ENCODE peak calls at places on chromosomes 5 and 9, in ten cellular contexts. J is A549, F is IMR-90, Z is transverse colon, D is spleen, S is HCT116, A is ovary, L is suprapubic skin, N is stomach, H is body of pancreas. P is an unnamed sample.

GRCh38 chr5:4048398-4048797 is 452.8 kb downstream of the IRX1 start:
- DNase-seq in J (no peak), F (no peak), Z (no peak), D (no peak), S (no peak), A (no peak), L (no peak), N (no peak), H (no peak), P (no peak)

GRCh38 chr5:59275537-59276276 is 617.8 kb downstream of the PDE4D start:
- DNase-seq in J (no peak), F (peak), Z (peak), D (no peak), S (no peak), A (no peak), L (no peak), N (peak), H (peak), P (peak)

GRCh38 chr5:132747064-132747692 is at the start of gene CCNI2:
- DNase-seq in J (peak), F (no peak), Z (peak), D (peak), S (no peak), A (no peak), L (no peak), N (peak), H (peak), P (no peak)

GRCh38 chr5:93892481-93892880 is 151.1 kb upstream of the POU5F2 start:
- DNase-seq in J (no peak), F (no peak), Z (no peak), D (no peak), S (no peak), A (no peak), L (no peak), N (no peak), H (no peak), P (no peak)

GRCh38 chr5:19927919-19928318 is 60.1 kb downstream of the CDH18 start:
- DNase-seq in J (no peak), F (peak), Z (no peak), D (no peak), S (no peak), A (no peak), L (no peak), N (no peak), H (no peak), P (no peak)

GRCh38 chr9:137589441-137590122 is 730 bp downstream of the ZMYND19 start:
- DNase-seq in J (no peak), F (no peak), Z (no peak), D (no peak), S (no peak), A (no peak), L (no peak), N (no peak), H (peak), P (no peak)

GRCh38 chr9:346114-346513 is 131.4 kb downstream of the DOCK8 start:
- DNase-seq in J (no peak), F (no peak), Z (no peak), D (no peak), S (no peak), A (peak), L (no peak), N (no peak), H (peak), P (no peak)

GRCh38 chr5:67432601-67433000 is 236.0 kb upstream of the CD180 start:
- DNase-seq in J (no peak), F (no peak), Z (no peak), D (no peak), S (no peak), A (no peak), L (no peak), N (no peak), H (no peak), P (no peak)

GRCh38 chr5:157387683-157388093 is 72.3 kb upstream of the NIPAL4 start:
- DNase-seq in J (peak), F (peak), Z (no peak), D (no peak), S (peak), A (peak), L (no peak), N (no peak), H (no peak), P (no peak)

GRCh38 chr5:140114341-140115185 is 654 bp downstream of the PURA start:
- DNase-seq in J (peak), F (peak), Z (peak), D (peak), S (no peak), A (peak), L (peak), N (peak), H (peak), P (peak)

GRCh38 chr5:168946363-168946762 is 354.6 kb downstream of the SLIT3 start:
- DNase-seq in J (no peak), F (no peak), Z (no peak), D (no peak), S (no peak), A (no peak), L (no peak), N (no peak), H (no peak), P (no peak)

GRCh38 chr9:114202849-114203248 is 47.5 kb downstream of the COL27A1 start:
- DNase-seq in J (no peak), F (peak), Z (no peak), D (no peak), S (no peak), A (no peak), L (no peak), N (no peak), H (no peak), P (no peak)

GRCh38 chr5:163760498-163760897 is 255.1 kb downstream of the MAT2B start:
- DNase-seq in J (no peak), F (peak), Z (no peak), D (no peak), S (no peak), A (no peak), L (no peak), N (no peak), H (no peak), P (no peak)

GRCh38 chr9:115117999-115118470 is at the start of gene TNC:
- DNase-seq in J (peak), F (peak), Z (peak), D (peak), S (no peak), A (peak), L (no peak), N (peak), H (peak), P (peak)

GRCh38 chr9:22084336-22085035 is 75.4 kb upstream of the CDKN2B start:
- DNase-seq in J (no peak), F (peak), Z (no peak), D (no peak), S (peak), A (no peak), L (no peak), N (no peak), H (no peak), P (no peak)

GRCh38 chr5:154107729-154108128 is 69.0 kb downstream of the MFAP3 start:
- DNase-seq in J (no peak), F (no peak), Z (no peak), D (no peak), S (no peak), A (no peak), L (no peak), N (no peak), H (no peak), P (no peak)

GRCh38 chr5:176695073-176695472 is 47.8 kb downstream of the TSPAN17 start:
- DNase-seq in J (no peak), F (no peak), Z (no peak), D (no peak), S (no peak), A (no peak), L (no peak), N (no peak), H (no peak), P (no peak)

GRCh38 chr5:107303163-107303562 is 367.6 kb downstream of the EFNA5 start:
- DNase-seq in J (no peak), F (no peak), Z (no peak), D (no peak), S (no peak), A (no peak), L (no peak), N (no peak), H (no peak), P (no peak)

GRCh38 chr9:131418143-131419028 is 24.5 kb downstream of the PRRC2B start:
- DNase-seq in J (no peak), F (peak), Z (peak), D (no peak), S (no peak), A (no peak), L (no peak), N (peak), H (peak), P (no peak)

GRCh38 chr5:174503461-174504265 is 220.7 kb upstream of the MSX2 start:
- DNase-seq in J (peak), F (peak), Z (peak), D (no peak), S (peak), A (no peak), L (no peak), N (peak), H (peak), P (no peak)

GRCh38 chr5:92380069-92380770 is 997.1 kb upstream of the ARRDC3 start:
- DNase-seq in J (no peak), F (peak), Z (no peak), D (no peak), S (no peak), A (no peak), L (no peak), N (no peak), H (no peak), P (no peak)

GRCh38 chr5:131679911-131680310 is 44.9 kb upstream of the RAPGEF6 start:
- DNase-seq in J (no peak), F (peak), Z (no peak), D (no peak), S (no peak), A (no peak), L (no peak), N (no peak), H (no peak), P (no peak)

GRCh38 chr9:113153599-113153998 is 2.8 kb downstream of the SLC31A2 start:
- DNase-seq in J (no peak), F (no peak), Z (no peak), D (no peak), S (no peak), A (no peak), L (no peak), N (no peak), H (no peak), P (no peak)

GRCh38 chr9:129406278-129407225 is 214.3 kb downstream of the C9orf50 start:
- DNase-seq in J (peak), F (no peak), Z (peak), D (peak), S (peak), A (no peak), L (no peak), N (peak), H (no peak), P (peak)

GRCh38 chr5:163705983-163706771 is 200.8 kb downstream of the MAT2B start:
- DNase-seq in J (no peak), F (peak), Z (no peak), D (no peak), S (no peak), A (no peak), L (no peak), N (no peak), H (no peak), P (no peak)

GRCh38 chr5:159021360-159022177 is 78.1 kb downstream of the EBF1 start:
- DNase-seq in J (no peak), F (peak), Z (no peak), D (no peak), S (no peak), A (peak), L (no peak), N (no peak), H (no peak), P (no peak)

GRCh38 chr5:160230686-160231527 is 1.6 kb downstream of the FABP6 start:
- DNase-seq in J (no peak), F (peak), Z (no peak), D (no peak), S (no peak), A (no peak), L (no peak), N (no peak), H (peak), P (no peak)

GRCh38 chr5:107320851-107321250 is 349.9 kb downstream of the EFNA5 start:
- DNase-seq in J (no peak), F (no peak), Z (no peak), D (no peak), S (no peak), A (no peak), L (no peak), N (no peak), H (no peak), P (no peak)

GRCh38 chr5:11851965-11852745 is 52.1 kb downstream of the CTNND2 start:
- DNase-seq in J (no peak), F (no peak), Z (no peak), D (no peak), S (no peak), A (no peak), L (no peak), N (no peak), H (no peak), P (no peak)

GRCh38 chr5:121704291-121704690 is 147.4 kb upstream of the FTMT start:
- DNase-seq in J (no peak), F (no peak), Z (no peak), D (no peak), S (no peak), A (no peak), L (no peak), N (no peak), H (no peak), P (no peak)

DNA sequence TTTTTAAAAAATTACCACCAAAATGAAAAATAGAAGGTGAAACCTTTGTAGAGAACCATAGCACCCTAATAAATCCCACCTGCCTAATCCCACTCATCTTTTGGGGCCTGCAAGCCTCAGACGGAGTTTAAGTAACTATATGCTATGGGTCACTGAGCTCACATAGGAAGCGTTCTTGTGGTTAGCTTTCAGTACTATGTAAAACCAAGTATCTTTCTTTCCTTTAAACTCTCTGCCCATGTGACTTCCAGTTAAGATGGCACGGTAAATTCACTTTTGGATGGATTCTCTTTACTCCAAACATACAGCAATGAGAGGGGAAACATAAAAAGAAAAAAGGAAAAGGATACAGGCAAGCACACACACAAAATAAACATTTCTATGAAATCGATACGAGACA is 50.9 kb downstream of the FANCC start:
- DNase-seq in J (no peak), F (no peak), Z (no peak), D (no peak), S (no peak), A (no peak), L (no peak), N (no peak), H (no peak), P (no peak)
- H3K4me3 ChIP-seq in J (no peak), F (no peak), Z (no peak), D (no peak), S (no peak), A (no peak), L (no peak), N (no peak), H (no peak), P (no peak)

GRCh38 chr9:133483611-133484010 is 4.7 kb upstream of the SLC2A6 start:
- DNase-seq in J (no peak), F (no peak), Z (no peak), D (peak), S (no peak), A (no peak), L (no peak), N (no peak), H (no peak), P (no peak)

GRCh38 chr9:133488686-133489252 is 9.9 kb upstream of the SLC2A6 start:
- DNase-seq in J (no peak), F (no peak), Z (no peak), D (no peak), S (no peak), A (no peak), L (no peak), N (no peak), H (no peak), P (no peak)

GRCh38 chr9:133487331-133487725 is 8.4 kb upstream of the SLC2A6 start:
- DNase-seq in J (no peak), F (no peak), Z (no peak), D (peak), S (no peak), A (no peak), L (no peak), N (no peak), H (no peak), P (no peak)

GRCh38 chr9:133484671-133485437 is 6.0 kb upstream of the SLC2A6 start:
- DNase-seq in J (no peak), F (no peak), Z (no peak), D (peak), S (no peak), A (no peak), L (no peak), N (peak), H (peak), P (no peak)

GRCh38 chr9:133485531-133486260 is 6.8 kb upstream of the SLC2A6 start:
- DNase-seq in J (no peak), F (no peak), Z (no peak), D (peak), S (no peak), A (no peak), L (no peak), N (no peak), H (no peak), P (no peak)
- TF ChIP-seq CTCF in J (no peak), F (no peak), Z (no peak), D (no peak), S (no peak), A (no peak), L (no peak), N (no peak), H (no peak), P (no peak)

DNA sequence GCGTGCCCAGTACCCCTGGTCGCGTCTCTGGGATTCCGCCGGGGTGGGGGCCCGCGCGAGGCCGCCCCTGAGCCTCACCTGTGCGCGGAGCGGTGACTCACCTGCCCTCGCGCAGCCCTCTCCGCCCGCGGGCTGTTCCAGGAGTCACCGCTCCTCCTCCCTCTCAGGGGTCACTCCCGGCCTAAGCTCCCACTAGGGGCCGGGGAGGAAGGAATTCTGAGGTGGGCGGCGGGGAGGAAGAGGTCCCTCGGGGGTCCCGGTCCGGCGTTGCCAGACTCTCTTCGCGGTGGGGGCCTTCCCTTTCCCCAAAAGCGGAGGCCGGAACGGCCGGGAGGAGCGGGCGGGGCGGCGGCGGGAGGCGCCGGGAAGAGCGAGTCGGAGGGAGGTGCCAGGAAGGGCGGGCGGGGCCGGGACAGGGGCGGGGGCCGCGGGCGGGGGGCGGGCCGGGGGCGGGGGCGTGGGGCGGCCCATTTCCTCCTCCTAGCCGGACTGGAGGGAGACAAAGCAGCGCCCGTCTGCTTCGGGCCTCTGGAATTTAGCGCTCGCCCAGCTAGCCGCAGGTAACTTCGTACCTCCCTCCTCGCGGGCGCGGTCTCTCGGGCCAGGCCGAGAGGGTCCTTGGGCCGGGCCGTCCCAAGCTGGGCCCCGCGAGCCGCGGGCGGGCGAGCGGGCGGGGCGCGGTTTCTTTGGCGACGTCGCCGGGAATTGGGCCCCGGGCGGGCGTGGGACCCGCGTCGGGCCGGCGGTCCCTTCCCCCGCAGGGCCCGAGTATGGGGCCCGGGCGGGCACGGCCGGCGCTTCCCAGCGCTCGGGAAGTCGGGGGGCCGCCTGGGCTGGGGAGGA is at the start of gene CTNNA1:
- DNase-seq in J (peak), F (peak), Z (peak), D (peak), S (peak), A (peak), L (peak), N (peak), H (peak), P (peak)
- TF ChIP-seq POLR2A in J (peak), F (peak), Z (peak), D (peak), S (peak), A (peak), L (peak), N (no peak), H (peak), P (peak)

GRCh38 chr5:108930107-108930506 is 182.4 kb downstream of the FER start:
- DNase-seq in J (no peak), F (no peak), Z (no peak), D (no peak), S (no peak), A (no peak), L (no peak), N (no peak), H (no peak), P (no peak)

GRCh38 chr5:108919591-108920326 is 172.1 kb downstream of the FER start:
- DNase-seq in J (no peak), F (no peak), Z (no peak), D (no peak), S (no peak), A (no peak), L (no peak), N (no peak), H (no peak), P (no peak)

GRCh38 chr5:108925073-108925472 is 177.4 kb downstream of the FER start:
- DNase-seq in J (no peak), F (no peak), Z (no peak), D (no peak), S (no peak), A (no peak), L (no peak), N (no peak), H (no peak), P (no peak)

DNA sequence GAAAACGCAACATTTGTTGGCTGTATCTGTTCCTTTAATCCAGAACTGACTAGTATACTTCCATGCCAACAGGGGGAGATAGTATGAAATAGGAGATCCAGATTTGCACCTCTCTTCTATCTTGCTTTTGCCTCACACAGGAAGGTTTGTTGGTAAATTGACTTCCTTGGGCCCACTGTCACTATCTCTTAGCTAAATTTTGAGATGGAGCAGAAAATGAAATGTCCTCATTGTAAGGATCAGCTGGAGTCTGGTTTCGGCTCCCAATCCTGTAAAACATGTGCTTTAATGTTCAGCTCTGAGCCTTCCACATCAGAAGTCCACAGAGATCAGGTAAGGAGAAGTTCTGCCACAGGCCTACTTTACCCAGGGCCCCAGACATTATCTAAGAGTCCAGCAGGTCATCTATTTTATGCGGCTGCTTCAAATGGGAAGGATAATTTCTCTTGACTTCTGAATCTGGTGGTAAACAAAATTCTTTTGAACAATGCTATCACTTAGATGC is 176.8 kb downstream of the FER start:
- DNase-seq in J (no peak), F (no peak), Z (no peak), D (no peak), S (peak), A (no peak), L (no peak), N (no peak), H (no peak), P (no peak)
- H3K4me3 ChIP-seq in J (no peak), F (no peak), Z (no peak), D (no peak), S (peak), A (no peak), L (no peak), N (no peak), H (no peak), P (no peak)

GRCh38 chr5:143014017-143014651 is 244.0 kb downstream of the ARHGAP26 start:
- DNase-seq in J (no peak), F (no peak), Z (peak), D (peak), S (no peak), A (no peak), L (no peak), N (peak), H (no peak), P (no peak)
- TF ChIP-seq CTCF in J (peak), F (peak), Z (peak), D (peak), S (peak), A (no peak), L (no peak), N (no peak), H (no peak), P (no peak)